ENCODE peak calls at places on chromosomes 11 and 22, in eight cellular contexts. One of them, this sample, is unnamed.
A peak's percentile ranks its signal among the peaks of the same experiment; 100 is the strongest.

GRCh38 chr11:48169706-48170105 is 46.9 kb upstream of the OR4B1 start:
- DNase-seq in lower lobe of right lung: no peak
- DNase-seq in NCI-H510A treated with DMSO at 0.1 percent for 48 hours: no peak
- DNase-seq in lung: no peak
- DNase-seq in stimulated activated CD8-positive, alpha-beta memory T cell treated with anti-CD3 and anti-CD28 coated beads, Interleukin-7, amount 100 ng/mL, for 48 hours: no peak
- DNase-seq in RPMI7951: peak; percentile 94
- DNase-seq in C1 segment of cervical spinal cord: no peak
- DNase-seq in SW 1271: no peak
- DNase-seq in this sample: no peak

GRCh38 chr22:21633481-21633880 is 921 bp downstream of the CCDC116 start:
- DNase-seq in lower lobe of right lung: no peak
- DNase-seq in NCI-H510A treated with DMSO at 0.1 percent for 48 hours: no peak
- DNase-seq in lung: no peak
- DNase-seq in stimulated activated CD8-positive, alpha-beta memory T cell treated with anti-CD3 and anti-CD28 coated beads, Interleukin-7, amount 100 ng/mL, for 48 hours: no peak
- DNase-seq in RPMI7951: no peak
- DNase-seq in C1 segment of cervical spinal cord: no peak
- DNase-seq in SW 1271: no peak
- DNase-seq in this sample: no peak

GRCh38 chr11:39367526-39367925 is 2091.9 kb downstream of the LRRC4C start:
- DNase-seq in lower lobe of right lung: no peak
- DNase-seq in NCI-H510A treated with DMSO at 0.1 percent for 48 hours: no peak
- DNase-seq in lung: no peak
- DNase-seq in stimulated activated CD8-positive, alpha-beta memory T cell treated with anti-CD3 and anti-CD28 coated beads, Interleukin-7, amount 100 ng/mL, for 48 hours: no peak
- DNase-seq in RPMI7951: no peak
- DNase-seq in C1 segment of cervical spinal cord: no peak
- DNase-seq in SW 1271: no peak
- DNase-seq in this sample: no peak

GRCh38 chr11:63567044-63567840 is 4.1 kb upstream of the PLAAT2 start:
- DNase-seq in lower lobe of right lung: no peak
- DNase-seq in NCI-H510A treated with DMSO at 0.1 percent for 48 hours: no peak
- DNase-seq in lung: no peak
- DNase-seq in stimulated activated CD8-positive, alpha-beta memory T cell treated with anti-CD3 and anti-CD28 coated beads, Interleukin-7, amount 100 ng/mL, for 48 hours: peak; percentile 68
- DNase-seq in RPMI7951: peak; percentile 84
- DNase-seq in C1 segment of cervical spinal cord: no peak
- DNase-seq in SW 1271: peak; percentile 63
- DNase-seq in this sample: peak; percentile 13

GRCh38 chr22:27129266-27129665 is 471.9 kb downstream of the MIAT start:
- DNase-seq in lower lobe of right lung: no peak
- DNase-seq in NCI-H510A treated with DMSO at 0.1 percent for 48 hours: no peak
- DNase-seq in lung: no peak
- DNase-seq in stimulated activated CD8-positive, alpha-beta memory T cell treated with anti-CD3 and anti-CD28 coated beads, Interleukin-7, amount 100 ng/mL, for 48 hours: no peak
- DNase-seq in RPMI7951: peak; percentile 61
- DNase-seq in C1 segment of cervical spinal cord: no peak
- DNase-seq in SW 1271: no peak
- DNase-seq in this sample: no peak

GRCh38 chr11:914747-915493 is 4.3 kb upstream of the CHID1 start:
- DNase-seq in lower lobe of right lung: peak; percentile 79
- DNase-seq in NCI-H510A treated with DMSO at 0.1 percent for 48 hours: no peak
- DNase-seq in lung: peak; percentile 44
- DNase-seq in stimulated activated CD8-positive, alpha-beta memory T cell treated with anti-CD3 and anti-CD28 coated beads, Interleukin-7, amount 100 ng/mL, for 48 hours: no peak
- DNase-seq in RPMI7951: no peak
- DNase-seq in C1 segment of cervical spinal cord: no peak
- DNase-seq in SW 1271: no peak
- DNase-seq in this sample: no peak

GRCh38 chr11:78214331-78215194 is 25.8 kb downstream of the USP35 start:
- DNase-seq in lower lobe of right lung: no peak
- DNase-seq in NCI-H510A treated with DMSO at 0.1 percent for 48 hours: no peak
- DNase-seq in lung: no peak
- DNase-seq in stimulated activated CD8-positive, alpha-beta memory T cell treated with anti-CD3 and anti-CD28 coated beads, Interleukin-7, amount 100 ng/mL, for 48 hours: no peak
- DNase-seq in RPMI7951: no peak
- DNase-seq in C1 segment of cervical spinal cord: no peak
- DNase-seq in SW 1271: no peak
- DNase-seq in this sample: no peak

GRCh38 chr11:106467486-106467885 is 390.0 kb downstream of the AASDHPPT start:
- DNase-seq in lower lobe of right lung: no peak
- DNase-seq in NCI-H510A treated with DMSO at 0.1 percent for 48 hours: no peak
- DNase-seq in lung: no peak
- DNase-seq in stimulated activated CD8-positive, alpha-beta memory T cell treated with anti-CD3 and anti-CD28 coated beads, Interleukin-7, amount 100 ng/mL, for 48 hours: no peak
- DNase-seq in RPMI7951: no peak
- DNase-seq in C1 segment of cervical spinal cord: no peak
- DNase-seq in SW 1271: no peak
- DNase-seq in this sample: no peak

GRCh38 chr22:19042285-19043110 is 79.7 kb downstream of the DGCR2 start:
- DNase-seq in lower lobe of right lung: peak; percentile 35
- DNase-seq in NCI-H510A treated with DMSO at 0.1 percent for 48 hours: peak; percentile 26
- DNase-seq in lung: no peak
- DNase-seq in stimulated activated CD8-positive, alpha-beta memory T cell treated with anti-CD3 and anti-CD28 coated beads, Interleukin-7, amount 100 ng/mL, for 48 hours: no peak
- DNase-seq in RPMI7951: no peak
- DNase-seq in C1 segment of cervical spinal cord: no peak
- DNase-seq in SW 1271: no peak
- DNase-seq in this sample: no peak

GRCh38 chr11:21174781-21175180 is 505.4 kb downstream of the NELL1 start:
- DNase-seq in lower lobe of right lung: no peak
- DNase-seq in NCI-H510A treated with DMSO at 0.1 percent for 48 hours: peak; percentile 26
- DNase-seq in lung: no peak
- DNase-seq in stimulated activated CD8-positive, alpha-beta memory T cell treated with anti-CD3 and anti-CD28 coated beads, Interleukin-7, amount 100 ng/mL, for 48 hours: no peak
- DNase-seq in RPMI7951: no peak
- DNase-seq in C1 segment of cervical spinal cord: no peak
- DNase-seq in SW 1271: no peak
- DNase-seq in this sample: no peak

GRCh38 chr11:114060402-114061052 is 1.0 kb downstream of the ZBTB16 start:
- DNase-seq in lower lobe of right lung: peak; percentile 71
- DNase-seq in NCI-H510A treated with DMSO at 0.1 percent for 48 hours: no peak
- DNase-seq in lung: peak; percentile 44
- DNase-seq in stimulated activated CD8-positive, alpha-beta memory T cell treated with anti-CD3 and anti-CD28 coated beads, Interleukin-7, amount 100 ng/mL, for 48 hours: no peak
- DNase-seq in RPMI7951: no peak
- DNase-seq in C1 segment of cervical spinal cord: no peak
- DNase-seq in SW 1271: no peak
- DNase-seq in this sample: no peak

GRCh38 chr11:85682330-85683305 is 3.4 kb downstream of the CCDC89 start:
- DNase-seq in lower lobe of right lung: peak; percentile 80
- DNase-seq in NCI-H510A treated with DMSO at 0.1 percent for 48 hours: peak; percentile 62
- DNase-seq in lung: peak; percentile 43
- DNase-seq in stimulated activated CD8-positive, alpha-beta memory T cell treated with anti-CD3 and anti-CD28 coated beads, Interleukin-7, amount 100 ng/mL, for 48 hours: peak; percentile 59
- DNase-seq in RPMI7951: peak; percentile 66
- DNase-seq in C1 segment of cervical spinal cord: peak; percentile 13
- DNase-seq in SW 1271: no peak
- DNase-seq in this sample: no peak

GRCh38 chr11:43282607-43283440 is 29.0 kb upstream of the API5 start:
- DNase-seq in lower lobe of right lung: peak; percentile 51
- DNase-seq in NCI-H510A treated with DMSO at 0.1 percent for 48 hours: peak; percentile 5
- DNase-seq in lung: no peak
- DNase-seq in stimulated activated CD8-positive, alpha-beta memory T cell treated with anti-CD3 and anti-CD28 coated beads, Interleukin-7, amount 100 ng/mL, for 48 hours: peak; percentile 5
- DNase-seq in RPMI7951: peak; percentile 39
- DNase-seq in C1 segment of cervical spinal cord: no peak
- DNase-seq in SW 1271: no peak
- DNase-seq in this sample: no peak

GRCh38 chr11:92295175-92296137 is 70.8 kb downstream of the FAT3 start:
- DNase-seq in lower lobe of right lung: no peak
- DNase-seq in NCI-H510A treated with DMSO at 0.1 percent for 48 hours: no peak
- DNase-seq in lung: no peak
- DNase-seq in stimulated activated CD8-positive, alpha-beta memory T cell treated with anti-CD3 and anti-CD28 coated beads, Interleukin-7, amount 100 ng/mL, for 48 hours: no peak
- DNase-seq in RPMI7951: peak; percentile 39
- DNase-seq in C1 segment of cervical spinal cord: no peak
- DNase-seq in SW 1271: no peak
- DNase-seq in this sample: no peak

GRCh38 chr11:115047631-115048030 is 369.3 kb downstream of the NXPE2 start:
- DNase-seq in lower lobe of right lung: no peak
- DNase-seq in NCI-H510A treated with DMSO at 0.1 percent for 48 hours: no peak
- DNase-seq in lung: no peak
- DNase-seq in stimulated activated CD8-positive, alpha-beta memory T cell treated with anti-CD3 and anti-CD28 coated beads, Interleukin-7, amount 100 ng/mL, for 48 hours: no peak
- DNase-seq in RPMI7951: no peak
- DNase-seq in C1 segment of cervical spinal cord: no peak
- DNase-seq in SW 1271: no peak
- DNase-seq in this sample: no peak

GRCh38 chr11:35151896-35152295 is 12.9 kb downstream of the CD44 start:
- DNase-seq in lower lobe of right lung: no peak
- DNase-seq in NCI-H510A treated with DMSO at 0.1 percent for 48 hours: no peak
- DNase-seq in lung: no peak
- DNase-seq in stimulated activated CD8-positive, alpha-beta memory T cell treated with anti-CD3 and anti-CD28 coated beads, Interleukin-7, amount 100 ng/mL, for 48 hours: no peak
- DNase-seq in RPMI7951: no peak
- DNase-seq in C1 segment of cervical spinal cord: no peak
- DNase-seq in SW 1271: no peak
- DNase-seq in this sample: no peak

GRCh38 chr11:590997-591396 is 14.7 kb downstream of the PHRF1 start:
- DNase-seq in lower lobe of right lung: no peak
- DNase-seq in NCI-H510A treated with DMSO at 0.1 percent for 48 hours: no peak
- DNase-seq in lung: no peak
- DNase-seq in stimulated activated CD8-positive, alpha-beta memory T cell treated with anti-CD3 and anti-CD28 coated beads, Interleukin-7, amount 100 ng/mL, for 48 hours: no peak
- DNase-seq in RPMI7951: no peak
- DNase-seq in C1 segment of cervical spinal cord: no peak
- DNase-seq in SW 1271: no peak
- DNase-seq in this sample: no peak

GRCh38 chr11:85831050-85831449 is 20.1 kb upstream of the SYTL2 start:
- DNase-seq in lower lobe of right lung: no peak
- DNase-seq in NCI-H510A treated with DMSO at 0.1 percent for 48 hours: peak; percentile 57
- DNase-seq in lung: no peak
- DNase-seq in stimulated activated CD8-positive, alpha-beta memory T cell treated with anti-CD3 and anti-CD28 coated beads, Interleukin-7, amount 100 ng/mL, for 48 hours: no peak
- DNase-seq in RPMI7951: no peak
- DNase-seq in C1 segment of cervical spinal cord: no peak
- DNase-seq in SW 1271: no peak
- DNase-seq in this sample: no peak

GRCh38 chr11:95081412-95081811 is 8.2 kb upstream of the ENDOD1 start:
- DNase-seq in lower lobe of right lung: no peak
- DNase-seq in NCI-H510A treated with DMSO at 0.1 percent for 48 hours: no peak
- DNase-seq in lung: no peak
- DNase-seq in stimulated activated CD8-positive, alpha-beta memory T cell treated with anti-CD3 and anti-CD28 coated beads, Interleukin-7, amount 100 ng/mL, for 48 hours: no peak
- DNase-seq in RPMI7951: no peak
- DNase-seq in C1 segment of cervical spinal cord: peak; percentile 50
- DNase-seq in SW 1271: no peak
- DNase-seq in this sample: no peak

GRCh38 chr22:33038836-33039235 is 19.3 kb downstream of the SYN3 start:
- DNase-seq in lower lobe of right lung: no peak
- DNase-seq in NCI-H510A treated with DMSO at 0.1 percent for 48 hours: no peak
- DNase-seq in lung: no peak
- DNase-seq in stimulated activated CD8-positive, alpha-beta memory T cell treated with anti-CD3 and anti-CD28 coated beads, Interleukin-7, amount 100 ng/mL, for 48 hours: no peak
- DNase-seq in RPMI7951: no peak
- DNase-seq in C1 segment of cervical spinal cord: no peak
- DNase-seq in SW 1271: no peak
- DNase-seq in this sample: no peak

GRCh38 chr11:114121138-114121537 is 61.6 kb downstream of the ZBTB16 start:
- DNase-seq in lower lobe of right lung: no peak
- DNase-seq in NCI-H510A treated with DMSO at 0.1 percent for 48 hours: no peak
- DNase-seq in lung: no peak
- DNase-seq in stimulated activated CD8-positive, alpha-beta memory T cell treated with anti-CD3 and anti-CD28 coated beads, Interleukin-7, amount 100 ng/mL, for 48 hours: no peak
- DNase-seq in RPMI7951: no peak
- DNase-seq in C1 segment of cervical spinal cord: no peak
- DNase-seq in SW 1271: no peak
- DNase-seq in this sample: no peak

GRCh38 chr11:69808708-69809107 is 10.5 kb downstream of the FGF3 start:
- DNase-seq in lower lobe of right lung: no peak
- DNase-seq in NCI-H510A treated with DMSO at 0.1 percent for 48 hours: no peak
- DNase-seq in lung: no peak
- DNase-seq in stimulated activated CD8-positive, alpha-beta memory T cell treated with anti-CD3 and anti-CD28 coated beads, Interleukin-7, amount 100 ng/mL, for 48 hours: no peak
- DNase-seq in RPMI7951: peak; percentile 31
- DNase-seq in C1 segment of cervical spinal cord: no peak
- DNase-seq in SW 1271: no peak
- DNase-seq in this sample: no peak

GRCh38 chr11:8247312-8247711 is 16.4 kb downstream of the LMO1 start:
- DNase-seq in lower lobe of right lung: peak; percentile 47
- DNase-seq in NCI-H510A treated with DMSO at 0.1 percent for 48 hours: no peak
- DNase-seq in lung: no peak
- DNase-seq in stimulated activated CD8-positive, alpha-beta memory T cell treated with anti-CD3 and anti-CD28 coated beads, Interleukin-7, amount 100 ng/mL, for 48 hours: no peak
- DNase-seq in RPMI7951: no peak
- DNase-seq in C1 segment of cervical spinal cord: no peak
- DNase-seq in SW 1271: no peak
- DNase-seq in this sample: peak; percentile 23

GRCh38 chr22:19889951-19890350 is 35.3 kb upstream of the GNB1L start:
- DNase-seq in lower lobe of right lung: no peak
- DNase-seq in NCI-H510A treated with DMSO at 0.1 percent for 48 hours: no peak
- DNase-seq in lung: no peak
- DNase-seq in stimulated activated CD8-positive, alpha-beta memory T cell treated with anti-CD3 and anti-CD28 coated beads, Interleukin-7, amount 100 ng/mL, for 48 hours: peak; percentile 20
- DNase-seq in RPMI7951: no peak
- DNase-seq in C1 segment of cervical spinal cord: no peak
- DNase-seq in SW 1271: no peak
- DNase-seq in this sample: no peak